ENCODE peak calls at places on chromosomes 3 and 15, in eight cellular contexts. W is GM12864, A is AG04450, N is AG09319, M is HL-60, Y is heart left ventricle, X is HFF-Myc, G is progenitor cell of endocrine pancreas. R is an unnamed sample.
A peak's percentile ranks its signal among the peaks of the same experiment; 100 is the strongest.

GRCh38 chr3:189519458-189519857 is 111.7 kb upstream of the TP63 start:
- DNase-seq in A (no peak), N (no peak), W (peak; percentile 13), Y (no peak), M (no peak), G (no peak), X (no peak), R (no peak)

GRCh38 chr3:27544372-27544865 is 60.2 kb upstream of the SLC4A7 start:
- DNase-seq in A (no peak), N (no peak), X (no peak), Y (no peak), M (no peak), G (no peak), W (no peak), R (no peak)

GRCh38 chr3:43287514-43287913 is 1.2 kb downstream of the SNRK start:
- DNase-seq in A (no peak), G (no peak), M (no peak), X (no peak), Y (no peak), N (no peak), W (no peak), R (no peak)

GRCh38 chr3:7800006-7800780 is 701.4 kb upstream of the LMCD1 start:
- DNase-seq in X (no peak), M (no peak), G (no peak), N (no peak), A (no peak), Y (no peak), W (no peak), R (no peak)

GRCh38 chr3:108838411-108838810 is 15.8 kb downstream of the TRAT1 start:
- DNase-seq in G (no peak), X (no peak), Y (no peak), M (no peak), W (no peak), A (no peak), N (no peak), R (no peak)

GRCh38 chr3:139764069-139764905 is 86.5 kb upstream of the NMNAT3 start:
- DNase-seq in X (no peak), W (no peak), Y (no peak), N (no peak), G (no peak), M (no peak), A (no peak), R (no peak)

GRCh38 chr3:146371902-146372301 is 97.5 kb downstream of the PLSCR2 start:
- DNase-seq in G (no peak), N (no peak), A (no peak), Y (no peak), W (no peak), M (no peak), X (no peak), R (no peak)

GRCh38 chr3:30596161-30596560 is 10.2 kb upstream of the TGFBR2 start:
- DNase-seq in W (no peak), Y (no peak), A (no peak), X (no peak), M (no peak), N (no peak), G (no peak), R (no peak)

GRCh38 chr3:28295819-28296364 is 52.6 kb upstream of the ZCWPW2 start:
- DNase-seq in Y (no peak), A (no peak), G (no peak), N (no peak), M (no peak), X (no peak), W (no peak), R (no peak)

GRCh38 chr15:64911317-64912186 is at the start of gene ANKDD1A:
- DNase-seq in W (no peak), G (peak; percentile 54), Y (peak; percentile 83), A (no peak), N (no peak), X (no peak), M (no peak), R (peak; percentile 62)

GRCh38 chr15:33153548-33153947 is 41.0 kb downstream of the FMN1 start:
- DNase-seq in A (no peak), X (no peak), Y (no peak), N (no peak), G (no peak), W (no peak), M (no peak), R (no peak)

GRCh38 chr3:134485075-134485536 is 679 bp downstream of the ANAPC13 start:
- DNase-seq in A (no peak), N (no peak), M (no peak), W (no peak), X (no peak), Y (no peak), G (no peak), R (no peak)

GRCh38 chr15:66698318-66698961 is 3.6 kb upstream of the SMAD6 start:
- DNase-seq in N (no peak), M (peak; percentile 63), W (no peak), A (no peak), Y (peak; percentile 84), G (peak; percentile 50), X (no peak), R (peak; percentile 57)

GRCh38 chr15:38612159-38612863 is 47.7 kb upstream of the RASGRP1 start:
- DNase-seq in A (no peak), W (no peak), Y (no peak), G (no peak), N (no peak), M (no peak), X (no peak), R (no peak)

GRCh38 chr15:90681480-90681879 is 35.7 kb upstream of the BLM start:
- DNase-seq in W (no peak), M (no peak), Y (no peak), X (no peak), N (peak; percentile 55), A (peak; percentile 49), G (no peak), R (no peak)

DNA sequence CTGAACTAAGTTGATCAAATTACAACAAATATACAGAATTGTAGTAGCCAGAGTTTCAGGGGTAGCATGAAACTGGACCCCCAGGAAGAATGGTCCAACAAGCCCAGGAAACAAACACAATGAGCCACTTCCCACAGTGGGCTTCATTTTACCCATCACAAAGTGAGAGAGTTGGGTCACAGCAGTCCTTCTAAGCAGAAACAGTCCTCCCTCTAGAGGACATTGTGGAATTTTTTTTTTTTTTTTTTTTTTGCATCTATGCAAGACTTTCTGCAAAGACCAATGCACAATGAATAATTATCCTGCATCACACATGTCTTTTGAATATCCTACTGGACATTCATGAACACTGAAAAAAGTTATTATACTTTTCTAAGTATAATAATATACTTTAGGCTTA is 73.8 kb upstream of the ATP13A5 start:
- DNase-seq in G (no peak), W (no peak), Y (no peak), N (no peak), X (no peak), M (no peak), A (no peak), R (no peak)
- TF ChIP-seq CTCF in G (peak; percentile 48), W (peak; percentile 5), Y (peak; percentile 9), N (no peak), X (no peak), M (no peak), A (peak; percentile 19), R (peak; percentile 60)

GRCh38 chr3:41447701-41448100 is 248.4 kb downstream of the CTNNB1 start:
- DNase-seq in G (no peak), M (no peak), A (no peak), Y (no peak), N (no peak), W (no peak), X (no peak), R (no peak)

GRCh38 chr3:41448396-41448795 is 249.1 kb downstream of the CTNNB1 start:
- DNase-seq in A (no peak), W (no peak), Y (no peak), M (no peak), N (no peak), G (no peak), X (no peak), R (no peak)

DNA sequence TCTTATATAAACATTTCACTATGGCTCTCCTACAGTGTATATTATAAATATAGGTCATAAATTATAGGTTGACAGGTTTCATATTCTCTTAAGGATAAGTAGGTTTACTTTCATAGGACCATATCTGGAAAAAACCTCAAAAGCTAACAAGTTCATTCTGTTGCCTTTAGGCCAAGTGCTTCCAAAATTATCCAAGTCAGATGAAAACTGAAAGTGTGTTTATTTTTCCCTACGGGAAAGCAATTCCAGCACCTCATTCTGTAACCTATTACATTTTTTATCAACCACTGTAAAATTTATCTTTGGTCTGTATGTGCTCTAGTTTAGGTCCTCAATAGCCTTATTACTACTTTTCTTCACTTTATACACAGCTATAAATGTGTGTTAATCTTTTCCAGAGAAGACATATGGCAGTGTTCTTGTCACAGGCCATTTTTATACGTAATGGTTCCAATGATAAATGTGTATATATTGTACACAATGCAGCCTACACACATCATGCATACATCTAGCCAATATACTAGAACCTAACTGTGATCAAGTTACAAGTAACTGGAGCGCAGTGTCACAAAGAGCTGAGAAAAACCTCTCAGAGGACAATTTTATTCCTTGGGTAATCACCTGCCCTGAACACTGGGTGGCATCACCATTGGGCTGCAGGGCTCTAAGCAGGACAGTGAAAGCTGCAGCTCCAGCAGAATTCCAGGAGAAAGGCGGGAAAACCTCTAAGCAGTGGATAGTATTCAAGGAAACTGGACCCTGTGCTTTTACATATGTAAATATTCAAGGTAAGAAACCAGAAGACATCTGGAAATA is 251.3 kb downstream of the CTNNB1 start:
- DNase-seq in W (no peak), N (no peak), M (no peak), G (no peak), Y (no peak), X (peak; percentile 6), A (no peak), R (no peak)
- TF ChIP-seq CTCF in W (no peak), N (no peak), M (no peak), G (peak; percentile 29), Y (no peak), X (no peak), A (no peak), R (peak; percentile 22)

GRCh38 chr3:9782777-9783176 is 9.5 kb downstream of the TADA3 start:
- DNase-seq in N (no peak), W (no peak), M (peak; percentile 56), A (no peak), Y (no peak), X (no peak), G (no peak), R (no peak)
- TF ChIP-seq CTCF in N (no peak), W (peak; percentile 26), M (no peak), A (no peak), Y (peak; percentile 21), X (no peak), G (no peak), R (peak; percentile 24)

GRCh38 chr3:104988491-104988890 is 378.2 kb upstream of the ALCAM start:
- DNase-seq in X (no peak), Y (no peak), G (no peak), M (no peak), W (no peak), N (no peak), A (no peak), R (no peak)

GRCh38 chr3:104989878-104990277 is 376.8 kb upstream of the ALCAM start:
- DNase-seq in X (no peak), W (no peak), M (no peak), Y (no peak), A (no peak), N (no peak), G (no peak), R (no peak)

GRCh38 chr3:104990758-104991157 is 376.0 kb upstream of the ALCAM start:
- DNase-seq in A (no peak), G (no peak), N (no peak), W (no peak), X (no peak), Y (no peak), M (no peak), R (no peak)

GRCh38 chr3:104992618-104993017 is 374.1 kb upstream of the ALCAM start:
- DNase-seq in G (no peak), M (no peak), W (no peak), A (no peak), N (no peak), X (peak; percentile 9), Y (no peak), R (no peak)

GRCh38 chr3:104987859-104988258 is 378.9 kb upstream of the ALCAM start:
- DNase-seq in G (no peak), Y (no peak), M (no peak), X (no peak), W (no peak), N (no peak), A (no peak), R (no peak)
- TF ChIP-seq CTCF in G (no peak), Y (no peak), M (no peak), X (no peak), W (no peak), N (no peak), A (no peak), R (peak; percentile 37)

R was measured in neural crest cell.